ENCODE peak calls at places on chromosomes 7 and 10, in six cellular contexts. One of them, this sample, is unnamed. For H3K4me1, the result is how much of the 10 kb centered on the place peaks cover.

GRCh38 chr7:124192885-124193284 is 160.0 kb upstream of the TMEM229A start:
- DNase-seq in H1: no peak
- DNase-seq in esophagus squamous epithelium: no peak
- DNase-seq in stomach: no peak
- DNase-seq in ovary: no peak
- DNase-seq in A549: no peak
- DNase-seq in this sample: no peak

GRCh38 chr10:132364594-132364970 is 32.4 kb upstream of the PWWP2B start:
- DNase-seq in stomach: no peak
- DNase-seq in A549: no peak
- DNase-seq in H1: no peak
- DNase-seq in esophagus squamous epithelium: no peak
- DNase-seq in ovary: no peak
- DNase-seq in this sample: no peak

GRCh38 chr10:115956225-115957009 is 316.6 kb downstream of the GFRA1 start:
- DNase-seq in ovary: no peak
- DNase-seq in A549: no peak
- DNase-seq in H1: no peak
- DNase-seq in stomach: no peak
- DNase-seq in esophagus squamous epithelium: no peak
- DNase-seq in this sample: no peak

GRCh38 chr10:90064295-90064694 is 362.9 kb downstream of the KIF20B start:
- DNase-seq in A549: no peak
- DNase-seq in esophagus squamous epithelium: no peak
- DNase-seq in H1: no peak
- DNase-seq in ovary: no peak
- DNase-seq in stomach: no peak
- DNase-seq in this sample: no peak

GRCh38 chr7:30755384-30756154 is 3.6 kb downstream of the INMT start:
- DNase-seq in ovary: no peak
- DNase-seq in H1: no peak
- DNase-seq in esophagus squamous epithelium: no peak
- DNase-seq in A549: no peak
- DNase-seq in stomach: no peak
- DNase-seq in this sample: peak

GRCh38 chr10:55627526-55628170 is 733.4 kb downstream of the ZWINT start:
- DNase-seq in A549: no peak
- DNase-seq in ovary: no peak
- DNase-seq in H1: peak
- DNase-seq in stomach: no peak
- DNase-seq in esophagus squamous epithelium: no peak
- DNase-seq in this sample: no peak

GRCh38 chr7:70834424-70834823 is 297.5 kb upstream of the GALNT17 start:
- DNase-seq in ovary: no peak
- DNase-seq in A549: no peak
- DNase-seq in stomach: no peak
- DNase-seq in H1: no peak
- DNase-seq in esophagus squamous epithelium: no peak
- DNase-seq in this sample: no peak

GRCh38 chr10:131567279-131568162 is 256.0 kb upstream of the TCERG1L start:
- DNase-seq in H1: no peak
- DNase-seq in A549: no peak
- DNase-seq in esophagus squamous epithelium: no peak
- DNase-seq in stomach: peak
- DNase-seq in ovary: no peak
- DNase-seq in this sample: no peak

GRCh38 chr10:60921631-60922030 is 22.4 kb downstream of the RHOBTB1 start:
- DNase-seq in esophagus squamous epithelium: no peak
- DNase-seq in ovary: no peak
- DNase-seq in stomach: no peak
- DNase-seq in A549: no peak
- DNase-seq in H1: no peak
- DNase-seq in this sample: no peak

GRCh38 chr7:145169908-145170307 is 334.1 kb upstream of the TPK1 start:
- DNase-seq in A549: peak
- DNase-seq in ovary: no peak
- DNase-seq in H1: no peak
- DNase-seq in esophagus squamous epithelium: no peak
- DNase-seq in stomach: no peak
- DNase-seq in this sample: no peak

GRCh38 chr10:70348228-70348850 is 34.1 kb downstream of the LRRC20 start:
- DNase-seq in ovary: peak
- DNase-seq in A549: peak
- DNase-seq in stomach: peak
- DNase-seq in esophagus squamous epithelium: no peak
- DNase-seq in H1: peak
- DNase-seq in this sample: no peak

GRCh38 chr10:91536101-91536500 is 96.8 kb downstream of the PPP1R3C start:
- DNase-seq in A549: no peak
- DNase-seq in esophagus squamous epithelium: no peak
- DNase-seq in ovary: peak
- DNase-seq in H1: no peak
- DNase-seq in stomach: no peak
- DNase-seq in this sample: no peak

GRCh38 chr7:156376317-156376716 is 264.3 kb upstream of the RNF32 start:
- DNase-seq in esophagus squamous epithelium: no peak
- DNase-seq in H1: no peak
- DNase-seq in stomach: no peak
- DNase-seq in A549: no peak
- DNase-seq in ovary: no peak
- DNase-seq in this sample: no peak

GRCh38 chr7:70631732-70632131 is 500.2 kb upstream of the GALNT17 start:
- DNase-seq in H1: peak
- DNase-seq in A549: no peak
- DNase-seq in esophagus squamous epithelium: no peak
- DNase-seq in stomach: no peak
- DNase-seq in ovary: no peak
- DNase-seq in this sample: no peak

GRCh38 chr10:46557319-46558140 is 1.1 kb upstream of the GPRIN2 start:
- DNase-seq in H1: peak
- DNase-seq in esophagus squamous epithelium: no peak
- DNase-seq in stomach: peak
- DNase-seq in A549: no peak
- DNase-seq in ovary: peak
- DNase-seq in this sample: peak

GRCh38 chr7:74009719-74010118 is 18.3 kb upstream of the ELN start:
- DNase-seq in H1: no peak
- DNase-seq in ovary: no peak
- DNase-seq in stomach: no peak
- DNase-seq in esophagus squamous epithelium: no peak
- DNase-seq in A549: no peak
- DNase-seq in this sample: peak

GRCh38 chr10:28839600-28840007 is 162.3 kb downstream of the BAMBI start:
- DNase-seq in stomach: peak
- DNase-seq in esophagus squamous epithelium: no peak
- DNase-seq in H1: no peak
- DNase-seq in ovary: peak
- DNase-seq in A549: peak
- DNase-seq in this sample: peak

GRCh38 chr7:8277394-8277982 is 15.5 kb upstream of the ICA1 start:
- DNase-seq in A549: peak
- DNase-seq in esophagus squamous epithelium: no peak
- DNase-seq in ovary: no peak
- DNase-seq in H1: no peak
- DNase-seq in stomach: peak
- DNase-seq in this sample: no peak

GRCh38 chr7:140640060-140640611 is 477 bp downstream of the DENND2A start:
- DNase-seq in esophagus squamous epithelium: no peak
- DNase-seq in A549: peak
- DNase-seq in H1: peak
- DNase-seq in ovary: peak
- DNase-seq in stomach: peak
- DNase-seq in this sample: no peak

GRCh38 chr7:47185193-47185592 is 396.7 kb downstream of the TNS3 start:
- DNase-seq in ovary: no peak
- DNase-seq in A549: no peak
- DNase-seq in H1: no peak
- DNase-seq in stomach: no peak
- DNase-seq in esophagus squamous epithelium: no peak
- DNase-seq in this sample: peak

GRCh38 chr7:47183896-47184629 is 397.8 kb downstream of the TNS3 start:
- DNase-seq in A549: no peak
- DNase-seq in H1: no peak
- DNase-seq in esophagus squamous epithelium: no peak
- DNase-seq in stomach: no peak
- DNase-seq in ovary: no peak
- DNase-seq in this sample: no peak

GRCh38 chr7:47180268-47180826 is 401.6 kb downstream of the TNS3 start:
- DNase-seq in stomach: peak
- DNase-seq in H1: peak
- DNase-seq in ovary: peak
- DNase-seq in esophagus squamous epithelium: no peak
- DNase-seq in A549: peak
- DNase-seq in this sample: no peak

GRCh38 chr7:47185839-47186238 is 396.1 kb downstream of the TNS3 start:
- DNase-seq in H1: no peak
- DNase-seq in A549: no peak
- DNase-seq in ovary: no peak
- DNase-seq in esophagus squamous epithelium: no peak
- DNase-seq in stomach: no peak
- DNase-seq in this sample: no peak

DNA sequence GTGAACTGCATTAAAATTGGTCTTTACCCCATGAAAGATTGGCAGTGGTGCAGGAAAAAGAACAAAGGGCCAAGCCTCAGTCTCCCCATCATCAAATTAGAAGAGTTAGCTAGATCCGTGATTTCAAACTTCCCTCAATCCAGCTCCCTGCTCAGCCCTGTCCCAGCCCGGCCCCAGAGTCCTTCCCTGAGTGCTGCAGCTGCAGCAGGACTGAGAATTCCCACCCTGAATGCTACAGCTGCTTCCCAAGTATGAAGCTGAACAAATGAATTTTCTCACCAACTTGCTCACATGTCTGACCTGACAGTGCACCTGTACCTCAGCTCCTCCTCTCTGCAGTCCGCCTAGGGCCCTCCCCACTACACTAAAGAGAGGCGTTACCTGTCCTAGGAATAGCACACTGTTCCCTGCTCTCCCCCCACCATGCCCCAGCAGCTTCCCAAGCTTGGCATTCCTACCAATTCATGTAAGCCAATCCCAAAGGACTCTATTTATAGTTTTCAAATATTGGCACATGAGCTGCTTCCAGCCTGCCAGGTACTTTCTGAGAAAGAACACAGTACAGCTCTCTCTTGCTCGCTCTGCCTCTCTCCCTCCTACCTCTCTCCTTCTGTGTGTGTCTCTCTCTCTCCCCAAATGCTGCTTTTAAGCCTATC is 400.2 kb downstream of the TNS3 start:
- DNase-seq in ovary: no peak
- DNase-seq in esophagus squamous epithelium: no peak
- DNase-seq in A549: no peak
- DNase-seq in H1: no peak
- DNase-seq in stomach: peak
- DNase-seq in this sample: peak
- H3K4me1 ChIP-seq in ovary: under half
- H3K4me1 ChIP-seq in esophagus squamous epithelium: under half
- H3K4me1 ChIP-seq in A549: under half
- H3K4me1 ChIP-seq in H1: under half
- H3K4me1 ChIP-seq in stomach: under half
- H3K4me1 ChIP-seq in this sample: under half

DNA sequence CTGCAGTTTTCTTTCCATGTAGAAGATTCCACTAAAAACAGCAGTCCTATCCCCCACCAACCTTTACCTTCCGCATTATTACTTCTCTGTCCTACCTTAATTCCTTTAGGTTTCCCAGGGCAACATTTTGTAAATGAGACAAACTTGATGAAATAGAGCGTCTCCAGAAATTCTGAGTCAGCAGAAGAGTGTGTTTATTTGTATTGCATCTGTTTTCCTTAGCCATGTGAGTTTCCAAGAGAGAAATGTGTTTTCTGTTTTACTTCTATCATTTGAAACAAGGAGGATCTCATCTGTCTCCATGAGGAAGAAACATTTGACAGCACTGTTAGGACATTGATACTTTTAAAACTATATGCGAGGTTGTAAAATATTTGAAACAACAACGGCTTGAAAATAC is 244.2 kb upstream of the PLXDC2 start:
- DNase-seq in A549: no peak
- DNase-seq in stomach: no peak
- DNase-seq in ovary: no peak
- DNase-seq in H1: no peak
- DNase-seq in esophagus squamous epithelium: no peak
- DNase-seq in this sample: no peak
- H3K4me3 ChIP-seq in A549: no peak
- H3K4me3 ChIP-seq in stomach: no peak
- H3K4me3 ChIP-seq in ovary: no peak
- H3K4me3 ChIP-seq in H1: no peak
- H3K4me3 ChIP-seq in esophagus squamous epithelium: no peak
- H3K4me3 ChIP-seq in this sample: no peak

DNA sequence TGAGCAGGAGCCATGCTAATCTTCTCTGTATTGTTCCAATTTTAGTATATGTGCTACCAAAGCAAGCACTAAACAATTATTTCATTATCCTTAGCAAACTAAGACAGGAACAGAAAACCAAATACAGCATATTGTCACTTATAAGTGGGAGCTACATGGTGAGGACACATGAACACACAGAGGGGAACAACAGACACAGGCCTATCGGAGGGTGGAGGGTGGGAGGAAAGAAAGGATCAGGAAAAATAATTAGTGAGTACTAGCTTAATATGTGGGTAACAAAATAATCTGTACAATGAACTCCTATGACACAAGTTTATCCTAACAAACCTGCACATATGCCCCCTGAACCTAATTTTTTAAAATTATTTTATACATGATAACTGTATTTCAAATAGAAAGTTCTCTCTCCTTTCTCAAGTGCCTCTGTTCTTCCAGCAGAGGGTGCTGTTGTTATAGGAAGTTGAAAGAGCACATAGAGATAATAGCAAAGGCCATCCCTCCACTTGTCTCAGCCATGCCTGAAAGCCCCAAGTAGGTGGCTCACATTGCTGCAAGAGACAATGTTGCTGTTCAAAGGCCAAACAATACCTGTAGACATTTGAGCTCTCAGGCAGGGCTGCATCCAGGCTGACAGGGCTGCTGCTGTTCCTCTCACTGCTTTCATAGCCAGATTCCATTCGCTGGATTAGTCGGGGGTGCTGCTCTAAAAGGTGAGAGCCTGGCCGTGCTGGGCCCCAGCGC is 33.4 kb upstream of the PPP3CB start:
- DNase-seq in esophagus squamous epithelium: no peak
- DNase-seq in A549: peak
- DNase-seq in ovary: peak
- DNase-seq in stomach: peak
- DNase-seq in H1: peak
- DNase-seq in this sample: peak
- TF ChIP-seq POLR2A in esophagus squamous epithelium: no peak
- TF ChIP-seq POLR2A in A549: no peak
- TF ChIP-seq POLR2A in ovary: no peak
- TF ChIP-seq POLR2A in stomach: no peak
- TF ChIP-seq POLR2A in H1: no peak
- TF ChIP-seq POLR2A in this sample: no peak

DNA sequence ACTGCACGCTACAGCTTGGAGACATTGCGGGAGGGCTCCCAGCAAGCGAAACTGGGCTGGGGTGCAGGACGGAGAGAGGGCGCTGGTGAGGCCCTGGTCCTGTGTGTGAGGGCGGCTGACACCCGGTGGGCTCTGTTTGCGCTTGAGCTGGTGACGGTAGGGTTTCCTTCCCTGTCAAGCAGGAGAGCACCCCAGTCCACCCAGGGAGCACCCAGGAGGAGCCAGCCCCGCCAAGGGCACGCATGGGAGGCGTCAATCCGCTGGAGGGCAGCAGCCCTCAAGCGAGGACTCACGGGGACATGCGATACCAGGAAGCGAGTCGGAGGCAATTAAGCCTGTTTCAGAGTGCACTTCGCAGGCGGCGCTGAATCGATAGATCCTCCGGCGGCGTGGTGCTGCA is 109.4 kb downstream of the MAD1L1 start:
- DNase-seq in esophagus squamous epithelium: no peak
- DNase-seq in A549: no peak
- DNase-seq in stomach: no peak
- DNase-seq in ovary: no peak
- DNase-seq in H1: no peak
- DNase-seq in this sample: no peak
- H3K4me1 ChIP-seq in esophagus squamous epithelium: under half
- H3K4me1 ChIP-seq in A549: under half
- H3K4me1 ChIP-seq in stomach: under half
- H3K4me1 ChIP-seq in ovary: under half
- H3K4me1 ChIP-seq in H1: under half
- H3K4me1 ChIP-seq in this sample: under half

This sample was measured in gastrocnemius medialis.